ENCODE peak calls at places on chromosomes 4 and X, in nine cellular contexts. Q, N, A, S, K, I, Y, X and F are unnamed samples. For H3K9me3, the result is how much of the 10 kb centered on the place peaks cover.

GRCh38 chr4:8860096-8860891 is 11.3 kb downstream of the HMX1 start:
- DNase-seq in Q (no peak), N (no peak), A (no peak), S (no peak), K (no peak), I (peak), Y (no peak), X (no peak), F (no peak)

GRCh38 chrX:40570346-40571093 is 10.2 kb upstream of the ATP6AP2 start:
- DNase-seq in Q (no peak), N (no peak), A (no peak), S (no peak), K (no peak), I (no peak), Y (no peak), X (no peak), F (no peak)

GRCh38 chr4:84583871-84584373 is 995 bp downstream of the CDS1 start:
- DNase-seq in Q (no peak), N (no peak), A (no peak), S (no peak), K (no peak), I (no peak), Y (no peak), X (no peak), F (no peak)

GRCh38 chrX:109841869-109842579 is 109.0 kb upstream of the ACSL4 start:
- DNase-seq in Q (no peak), N (no peak), A (no peak), S (no peak), K (no peak), I (no peak), Y (no peak), X (no peak), F (no peak)

GRCh38 chrX:118261136-118261535 is 84.8 kb upstream of the WDR44 start:
- DNase-seq in Q (no peak), N (no peak), A (no peak), S (no peak), K (no peak), I (no peak), Y (no peak), X (no peak), F (no peak)

GRCh38 chr4:183834252-183834651 is 70.9 kb upstream of the STOX2 start:
- DNase-seq in Q (no peak), N (no peak), A (no peak), S (no peak), K (no peak), I (no peak), Y (no peak), X (no peak), F (no peak)

GRCh38 chr4:76640252-76640925 is 205.4 kb downstream of the SHROOM3 start:
- DNase-seq in Q (no peak), N (no peak), A (no peak), S (peak), K (no peak), I (no peak), Y (no peak), X (peak), F (no peak)

GRCh38 chrX:63679432-63679831 is 105.6 kb downstream of the ARHGEF9 start:
- DNase-seq in Q (no peak), N (no peak), A (no peak), S (no peak), K (no peak), I (no peak), Y (no peak), X (no peak), F (no peak)

GRCh38 chrX:264634-265455 is 16.3 kb upstream of the PLCXD1 start:
- DNase-seq in Q (no peak), N (peak), A (no peak), S (no peak), K (no peak), I (no peak), Y (no peak), X (no peak), F (peak)

GRCh38 chrX:146109362-146109761 is 291.7 kb downstream of the SLITRK2 start:
- DNase-seq in Q (no peak), N (no peak), A (no peak), S (no peak), K (no peak), I (no peak), Y (no peak), X (no peak), F (no peak)

GRCh38 chrX:76802698-76803097 is 375.2 kb downstream of the MAGEE1 start:
- DNase-seq in Q (no peak), N (no peak), A (no peak), S (no peak), K (no peak), I (no peak), Y (no peak), X (no peak), F (no peak)
- H3K9me3 ChIP-seq in Q (under half), N (under half), A (under half), S (under half), K (under half), I (under half), Y (under half), X (half or more), F (under half)

GRCh38 chr4:33512397-33512796 is 2731.9 kb downstream of the ARAP2 start:
- DNase-seq in Q (no peak), N (no peak), A (no peak), S (no peak), K (no peak), I (no peak), Y (no peak), X (no peak), F (no peak)
- H3K9me3 ChIP-seq in Q (under half), N (under half), A (under half), S (under half), K (under half), I (under half), Y (under half), X (under half), F (under half)

GRCh38 chr4:156672492-156672891 is 299.1 kb downstream of the PDGFC start:
- DNase-seq in Q (no peak), N (no peak), A (peak), S (no peak), K (no peak), I (peak), Y (no peak), X (no peak), F (no peak)

GRCh38 chr4:156677136-156677535 is 294.5 kb downstream of the PDGFC start:
- DNase-seq in Q (no peak), N (peak), A (no peak), S (no peak), K (peak), I (no peak), Y (no peak), X (no peak), F (peak)

GRCh38 chr4:156672924-156673323 is 298.7 kb downstream of the PDGFC start:
- DNase-seq in Q (no peak), N (no peak), A (no peak), S (no peak), K (peak), I (no peak), Y (no peak), X (no peak), F (no peak)

GRCh38 chr4:156676116-156676851 is 295.3 kb downstream of the PDGFC start:
- DNase-seq in Q (no peak), N (no peak), A (no peak), S (no peak), K (no peak), I (no peak), Y (no peak), X (no peak), F (no peak)

DNA sequence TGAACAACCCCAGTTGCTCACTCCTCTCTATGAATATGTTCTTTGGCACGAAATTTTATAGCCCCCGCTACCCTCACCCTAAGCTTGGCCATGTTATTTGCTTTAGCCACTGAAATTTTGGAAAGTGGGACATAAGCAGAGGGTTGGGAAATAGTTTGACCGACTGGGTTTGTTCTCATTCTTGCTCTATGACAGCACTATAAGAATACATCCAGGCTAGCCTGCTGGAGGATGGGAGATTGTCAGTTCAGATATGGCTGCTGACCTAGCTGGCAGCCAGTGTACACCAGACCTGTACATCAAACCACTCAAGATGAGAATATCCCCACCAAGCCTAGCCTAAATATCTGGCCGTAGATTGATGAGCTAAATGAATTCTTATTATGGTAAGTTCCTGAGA is 298.1 kb downstream of the PDGFC start:
- DNase-seq in Q (no peak), N (no peak), A (no peak), S (no peak), K (no peak), I (no peak), Y (no peak), X (no peak), F (no peak)
- H3K9me3 ChIP-seq in Q (under half), N (under half), A (under half), S (under half), K (under half), I (under half), Y (under half), X (under half), F (under half)

GRCh38 chr4:36523182-36523581 is 241.8 kb downstream of the DTHD1 start:
- DNase-seq in Q (no peak), N (no peak), A (no peak), S (no peak), K (no peak), I (no peak), Y (no peak), X (no peak), F (no peak)
- H3K9me3 ChIP-seq in Q (under half), N (under half), A (under half), S (under half), K (under half), I (under half), Y (under half), X (under half), F (under half)

GRCh38 chr4:176354884-176355283 is 35.1 kb downstream of the SPCS3 start:
- DNase-seq in Q (no peak), N (no peak), A (no peak), S (no peak), K (no peak), I (no peak), Y (no peak), X (no peak), F (no peak)

GRCh38 chr4:176350671-176351070 is 30.9 kb downstream of the SPCS3 start:
- DNase-seq in Q (no peak), N (no peak), A (no peak), S (no peak), K (no peak), I (no peak), Y (no peak), X (no peak), F (no peak)
- H3K9me3 ChIP-seq in Q (under half), N (under half), A (under half), S (under half), K (under half), I (under half), Y (under half), X (under half), F (under half)

GRCh38 chrX:55874807-55875206 is 157.3 kb downstream of the RRAGB start:
- DNase-seq in Q (no peak), N (no peak), A (no peak), S (no peak), K (no peak), I (no peak), Y (no peak), X (no peak), F (no peak)
- H3K9me3 ChIP-seq in Q (under half), N (under half), A (under half), S (under half), K (under half), I (under half), Y (under half), X (under half), F (under half)

DNA sequence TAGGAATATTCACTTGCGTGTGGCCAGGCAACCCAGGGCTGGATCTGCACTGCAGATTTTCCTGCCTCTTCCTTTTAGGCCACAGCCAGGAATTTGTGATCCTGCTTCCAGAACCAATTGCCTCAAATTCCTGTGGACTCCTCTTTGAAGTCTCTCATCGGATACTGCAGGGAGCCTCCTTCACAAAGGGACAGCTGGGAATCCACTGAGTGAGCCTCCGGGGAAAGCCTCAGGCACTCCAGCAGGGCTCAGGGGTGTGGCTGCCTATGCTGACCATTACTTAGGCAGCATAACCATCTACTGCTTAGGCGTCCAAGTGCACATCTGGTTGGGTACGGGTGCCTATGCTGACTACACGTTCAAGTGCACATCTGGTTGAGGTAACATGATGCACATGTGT is 321.5 kb downstream of the NLGN4X start:
- DNase-seq in Q (no peak), N (no peak), A (no peak), S (no peak), K (no peak), I (no peak), Y (no peak), X (peak), F (no peak)
- H3K9me3 ChIP-seq in Q (under half), N (under half), A (under half), S (under half), K (under half), I (under half), Y (under half), X (under half), F (under half)

GRCh38 chrX:8907678-8908077 is 106.5 kb upstream of the FAM9A start:
- DNase-seq in Q (no peak), N (no peak), A (no peak), S (no peak), K (no peak), I (no peak), Y (no peak), X (no peak), F (no peak)
- H3K9me3 ChIP-seq in Q (under half), N (under half), A (under half), S (under half), K (under half), I (under half), Y (under half), X (under half), F (under half)